ENCODE peak calls at places on chromosomes 2 and 18, in eight cellular contexts. R is EH, T is left lobe of liver, J is GM20000, W is kidney, Q is lower lobe of right lung, H is RPMI7951, C is HepG2. P is an unnamed sample.

GRCh38 chr2:232931636-232932035 is 61.6 kb downstream of the SNORC start:
- DNase-seq in R (no peak), T (no peak), J (no peak), W (no peak), Q (no peak), H (peak), C (no peak), P (no peak)

GRCh38 chr18:47490882-47491281 is 239.4 kb upstream of the SKOR2 start:
- DNase-seq in R (peak), T (no peak), J (no peak), W (no peak), Q (no peak), H (no peak), C (no peak), P (no peak)

GRCh38 chr18:35369126-35369525 is 8.0 kb downstream of the ZNF396 start:
- DNase-seq in R (peak), T (no peak), J (no peak), W (no peak), Q (no peak), H (no peak), C (no peak), P (no peak)

GRCh38 chr2:236968101-236968886 is 117.4 kb upstream of the COPS8 start:
- DNase-seq in R (no peak), T (no peak), J (peak), W (no peak), Q (no peak), H (no peak), C (peak), P (peak)

GRCh38 chr2:128403814-128404708 is 85.4 kb upstream of the HS6ST1 start:
- DNase-seq in R (no peak), T (no peak), J (no peak), W (no peak), Q (no peak), H (no peak), C (no peak), P (no peak)

GRCh38 chr2:169623224-169623623 is 39.1 kb downstream of the PPIG start:
- DNase-seq in R (no peak), T (no peak), J (no peak), W (no peak), Q (no peak), H (no peak), C (no peak), P (no peak)

GRCh38 chr2:149312039-149312438 is 18.3 kb upstream of the LYPD6 start:
- DNase-seq in R (no peak), T (no peak), J (no peak), W (no peak), Q (no peak), H (no peak), C (no peak), P (no peak)

GRCh38 chr2:39550701-39551285 is 113.7 kb upstream of the MAP4K3 start:
- DNase-seq in R (peak), T (no peak), J (no peak), W (no peak), Q (no peak), H (no peak), C (peak), P (no peak)

GRCh38 chr18:51151568-51152511 is 45.6 kb downstream of the MEX3C start:
- DNase-seq in R (no peak), T (no peak), J (peak), W (no peak), Q (no peak), H (no peak), C (no peak), P (no peak)

GRCh38 chr2:222304737-222305509 is 6.1 kb upstream of the PAX3 start:
- DNase-seq in R (no peak), T (no peak), J (no peak), W (no peak), Q (no peak), H (peak), C (no peak), P (no peak)

GRCh38 chr2:149994057-149994728 is 406.6 kb upstream of the MMADHC start:
- DNase-seq in R (peak), T (no peak), J (no peak), W (no peak), Q (no peak), H (peak), C (peak), P (no peak)

GRCh38 chr2:25375371-25375988 is 33.8 kb upstream of the DNMT3A start:
- DNase-seq in R (no peak), T (peak), J (no peak), W (no peak), Q (no peak), H (no peak), C (no peak), P (no peak)

GRCh38 chr18:21167641-21168372 is 56.2 kb upstream of the ROCK1 start:
- DNase-seq in R (no peak), T (no peak), J (no peak), W (no peak), Q (no peak), H (peak), C (peak), P (no peak)

GRCh38 chr2:166972002-166972401 is 83.7 kb downstream of the XIRP2 start:
- DNase-seq in R (no peak), T (no peak), J (no peak), W (no peak), Q (no peak), H (no peak), C (no peak), P (no peak)

GRCh38 chr2:120354467-120354866 is 8.5 kb downstream of the INHBB start:
- DNase-seq in R (no peak), T (no peak), J (no peak), W (no peak), Q (no peak), H (no peak), C (no peak), P (no peak)

GRCh38 chr2:48715042-48715899 is 40.3 kb downstream of the LHCGR start:
- DNase-seq in R (peak), T (no peak), J (no peak), W (no peak), Q (peak), H (no peak), C (no peak), P (no peak)

GRCh38 chr2:43241558-43241957 is 15.2 kb upstream of the ZFP36L2 start:
- DNase-seq in R (no peak), T (no peak), J (no peak), W (no peak), Q (no peak), H (no peak), C (no peak), P (no peak)

GRCh38 chr2:240628507-240629418 is 3.5 kb downstream of the GPR35 start:
- DNase-seq in R (no peak), T (peak), J (no peak), W (peak), Q (peak), H (no peak), C (no peak), P (no peak)

GRCh38 chr2:58131191-58132011 is 84.8 kb downstream of the VRK2 start:
- DNase-seq in R (peak), T (no peak), J (no peak), W (no peak), Q (no peak), H (no peak), C (peak), P (no peak)

GRCh38 chr2:8241317-8241716 is 440.5 kb upstream of the ID2 start:
- DNase-seq in R (no peak), T (peak), J (no peak), W (no peak), Q (no peak), H (no peak), C (peak), P (no peak)

GRCh38 chr18:5895300-5895885 is at the start of gene TMEM200C:
- DNase-seq in R (peak), T (no peak), J (peak), W (peak), Q (peak), H (no peak), C (no peak), P (no peak)

GRCh38 chr18:11179959-11180519 is 30.7 kb upstream of the PIEZO2 start:
- DNase-seq in R (no peak), T (no peak), J (no peak), W (no peak), Q (no peak), H (no peak), C (no peak), P (no peak)

GRCh38 chr2:39734451-39734850 is 44.6 kb downstream of the THUMPD2 start:
- DNase-seq in R (no peak), T (no peak), J (no peak), W (no peak), Q (no peak), H (no peak), C (no peak), P (no peak)

GRCh38 chr18:79507076-79507545 is 111.4 kb downstream of the NFATC1 start:
- DNase-seq in R (peak), T (peak), J (no peak), W (peak), Q (peak), H (no peak), C (no peak), P (no peak)

GRCh38 chr18:48545690-48546365 is 7.0 kb downstream of the CTIF start:
- DNase-seq in R (peak), T (peak), J (no peak), W (peak), Q (peak), H (no peak), C (no peak), P (no peak)

GRCh38 chr2:239459581-239459980 is 58.8 kb upstream of the HDAC4 start:
- DNase-seq in R (no peak), T (peak), J (no peak), W (no peak), Q (no peak), H (no peak), C (no peak), P (no peak)

GRCh38 chr2:286774-287392 is 1.0 kb downstream of the ALKAL2 start:
- DNase-seq in R (no peak), T (no peak), J (no peak), W (no peak), Q (no peak), H (no peak), C (no peak), P (no peak)

GRCh38 chr2:237281900-237282306 is 132.1 kb downstream of the COL6A3 start:
- DNase-seq in R (peak), T (no peak), J (no peak), W (no peak), Q (no peak), H (peak), C (no peak), P (no peak)

GRCh38 chr2:171522057-171522803 is at the start of gene CYBRD1:
- DNase-seq in R (peak), T (peak), J (peak), W (peak), Q (peak), H (peak), C (no peak), P (no peak)

GRCh38 chr2:202679980-202680379 is 45.2 kb downstream of the FAM117B start:
- DNase-seq in R (no peak), T (no peak), J (no peak), W (no peak), Q (no peak), H (no peak), C (no peak), P (no peak)

GRCh38 chr2:234496835-234497591 is at the start of gene ARL4C:
- DNase-seq in R (peak), T (peak), J (peak), W (peak), Q (peak), H (peak), C (peak), P (no peak)

GRCh38 chr2:148301362-148301761 is 280.5 kb downstream of the MBD5 start:
- DNase-seq in R (no peak), T (no peak), J (no peak), W (no peak), Q (no peak), H (no peak), C (no peak), P (no peak)

GRCh38 chr18:55997156-55997561 is 409.2 kb upstream of the TCF4 start:
- DNase-seq in R (peak), T (no peak), J (no peak), W (no peak), Q (no peak), H (peak), C (no peak), P (no peak)

GRCh38 chr2:45741451-45741850 is 90.0 kb downstream of the PRKCE start:
- DNase-seq in R (no peak), T (peak), J (no peak), W (no peak), Q (no peak), H (no peak), C (no peak), P (no peak)

GRCh38 chr18:6355789-6356589 is 58.7 kb downstream of the L3MBTL4 start:
- DNase-seq in R (no peak), T (no peak), J (peak), W (no peak), Q (no peak), H (peak), C (no peak), P (no peak)

GRCh38 chr2:237091779-237092436 is 6.2 kb downstream of the COPS8 start:
- DNase-seq in R (peak), T (no peak), J (no peak), W (no peak), Q (no peak), H (peak), C (no peak), P (no peak)

GRCh38 chr2:168773719-168774521 is 28.5 kb upstream of the NOSTRIN start:
- DNase-seq in R (peak), T (peak), J (peak), W (peak), Q (peak), H (peak), C (peak), P (no peak)

GRCh38 chr18:37465922-37466321 is 99.7 kb downstream of the CELF4 start:
- DNase-seq in R (no peak), T (no peak), J (no peak), W (no peak), Q (no peak), H (no peak), C (no peak), P (no peak)